ENCODE peak calls at places on chromosomes 4 and X, in eight cellular contexts. L is WTC11; H is AG20443; X is frontal cortex; V is CD4-positive, alpha-beta T cell; O is stimulated activated CD8-positive, alpha-beta memory T cell treated with anti-CD3 and anti-CD28 coated beads, Interleukin-15, amount 100 ng/mL, for 4 hours; M is ACHN; S is amniotic stem cell. E is an unnamed sample.
A peak's percentile ranks its signal among the peaks of the same experiment; 100 is the strongest.

GRCh38 chrX:31546130-31546529 is 474.3 kb upstream of the FTHL17 start:
- DNase-seq in S (no peak), H (peak; percentile 84), L (no peak), O (no peak), V (no peak), X (no peak), M (peak; percentile 0), E (no peak)

GRCh38 chr4:8377103-8378075 is 63.1 kb downstream of the ACOX3 start:
- DNase-seq in X (no peak), L (no peak), O (no peak), V (no peak), H (no peak), M (no peak), S (no peak), E (no peak)

GRCh38 chr4:70556856-70557255 is 35.2 kb upstream of the AMBN start:
- DNase-seq in X (no peak), L (no peak), S (peak; percentile 10), H (no peak), O (no peak), M (no peak), V (no peak), E (no peak)

GRCh38 chr4:111639120-111639519 is 506.1 kb upstream of the FAM241A start:
- DNase-seq in X (no peak), M (no peak), H (no peak), O (no peak), L (no peak), V (no peak), S (no peak), E (no peak)

GRCh38 chrX:31551913-31552312 is 480.1 kb upstream of the FTHL17 start:
- DNase-seq in V (no peak), H (no peak), O (no peak), S (no peak), X (no peak), M (no peak), L (no peak), E (no peak)

GRCh38 chr4:85113706-85114105 is 147.2 kb upstream of the WDFY3 start:
- DNase-seq in H (no peak), O (no peak), X (no peak), S (no peak), M (no peak), V (no peak), L (no peak), E (peak; percentile 93)

GRCh38 chr4:128159967-128160366 is 98.9 kb downstream of the LARP1B start:
- DNase-seq in O (no peak), S (no peak), X (no peak), M (no peak), L (no peak), H (no peak), V (no peak), E (no peak)

GRCh38 chr4:35325908-35326453 is 918.3 kb downstream of the ARAP2 start:
- DNase-seq in L (no peak), V (no peak), M (no peak), O (no peak), H (no peak), X (no peak), S (no peak), E (no peak)

GRCh38 chr4:62269918-62270317 is 1069.8 kb downstream of the ADGRL3 start:
- DNase-seq in L (no peak), X (no peak), H (no peak), M (no peak), S (no peak), V (no peak), O (no peak), E (no peak)

GRCh38 chr4:85565761-85566480 is 91.0 kb downstream of the ARHGAP24 start:
- DNase-seq in S (no peak), O (no peak), X (no peak), H (peak; percentile 33), V (no peak), M (no peak), L (no peak), E (no peak)

GRCh38 chrX:57583477-57583876 is 8.3 kb upstream of the ZXDB start:
- DNase-seq in O (no peak), M (no peak), L (no peak), X (no peak), H (no peak), V (no peak), S (no peak), E (no peak)

GRCh38 chr4:126954537-126955291 is 678.0 kb upstream of the INTU start:
- DNase-seq in V (no peak), L (no peak), X (no peak), H (no peak), S (no peak), O (no peak), M (no peak), E (peak; percentile 34)

GRCh38 chrX:17525762-17526555 is 151.0 kb downstream of the NHS start:
- DNase-seq in H (peak; percentile 22), M (no peak), V (no peak), O (no peak), L (no peak), X (no peak), S (no peak), E (no peak)

GRCh38 chrX:137707348-137707747 is 141.4 kb downstream of the ZIC3 start:
- DNase-seq in H (no peak), X (no peak), O (no peak), V (no peak), M (no peak), L (no peak), S (no peak), E (no peak)

GRCh38 chrX:101999644-102000539 is 68.1 kb upstream of the ZMAT1 start:
- DNase-seq in L (peak; percentile 45), X (no peak), V (no peak), O (no peak), M (no peak), H (no peak), S (no peak), E (no peak)

GRCh38 chr4:102725229-102725628 is 35.5 kb downstream of the MANBA start:
- DNase-seq in L (no peak), X (no peak), V (no peak), O (no peak), M (no peak), S (no peak), H (no peak), E (no peak)

GRCh38 chr4:83269256-83269655 is 15.3 kb downstream of the COQ2 start:
- DNase-seq in X (no peak), S (no peak), V (no peak), L (no peak), O (no peak), H (peak; percentile 21), M (no peak), E (no peak)

GRCh38 chrX:107646736-107647135 is 18.4 kb downstream of the PRPS1 start:
- DNase-seq in X (no peak), V (no peak), H (no peak), L (no peak), S (no peak), O (no peak), M (no peak), E (no peak)

GRCh38 chrX:55008571-55009358 is 8.6 kb downstream of the APEX2 start:
- DNase-seq in L (no peak), S (no peak), O (no peak), H (peak; percentile 23), M (no peak), X (no peak), V (no peak), E (no peak)

GRCh38 chrX:44927398-44927797 is 54.4 kb downstream of the KDM6A start:
- DNase-seq in M (no peak), S (no peak), L (no peak), V (no peak), O (no peak), H (no peak), X (no peak), E (no peak)

GRCh38 chrX:151174581-151175282 is 1.7 kb upstream of the GPR50 start:
- DNase-seq in M (no peak), V (no peak), O (no peak), L (peak; percentile 76), S (no peak), X (no peak), H (no peak), E (no peak)

GRCh38 chr4:118351851-118352827 is 664 bp downstream of the PRSS12 start:
- DNase-seq in L (peak; percentile 62), O (no peak), S (no peak), V (no peak), X (peak; percentile 34), M (no peak), H (peak; percentile 60), E (peak; percentile 23)

GRCh38 chrX:84721416-84721815 is 219.2 kb upstream of the HDX start:
- DNase-seq in O (no peak), S (no peak), X (no peak), M (no peak), V (no peak), L (no peak), H (no peak), E (peak; percentile 12)